ENCODE peak calls at places on chromosomes 11 and 22, in ten cellular contexts. Z is psoas muscle, X is colonic mucosa, A is Peyer's patch, R is IMR-90, H is mesenchymal stem cell, M is A549, P is PC-3, V is thyroid gland, J is neural progenitor cell. U is an unnamed sample.

GRCh38 chr11:126990716-126991480 is 9.7 kb downstream of the KIRREL3 start:
- DNase-seq in H (no peak), R (peak; percentile 40), J (no peak), X (no peak), A (no peak), M (no peak), P (no peak), Z (no peak), V (no peak), U (no peak)

GRCh38 chr22:41987276-41987675 is 11.3 kb upstream of the WBP2NL start:
- DNase-seq in Z (no peak), X (no peak), A (peak; percentile 26), R (no peak), V (no peak), M (no peak), P (no peak), H (no peak), J (no peak), U (no peak)

GRCh38 chr11:35163209-35163608 is 24.2 kb downstream of the CD44 start:
- DNase-seq in H (peak; percentile 55), M (peak; percentile 48), J (no peak), A (no peak), V (no peak), Z (no peak), R (no peak), P (peak; percentile 67), X (no peak), U (no peak)

GRCh38 chr11:23573430-23573829 is 713.2 kb upstream of the CCDC179 start:
- DNase-seq in X (no peak), R (peak; percentile 22), Z (no peak), M (no peak), V (no peak), A (no peak), J (no peak), P (no peak), H (no peak), U (no peak)

GRCh38 chr11:1043563-1044096 is 7.1 kb upstream of the MUC6 start:
- DNase-seq in P (no peak), V (peak; percentile 96), X (no peak), R (no peak), J (no peak), Z (peak; percentile 7), A (no peak), M (no peak), H (no peak), U (peak; percentile 22)

GRCh38 chr11:6544921-6545850 is 48.1 kb downstream of the DNHD1 start:
- DNase-seq in J (no peak), H (no peak), P (no peak), M (no peak), X (no peak), R (peak; percentile 51), Z (no peak), A (no peak), V (peak; percentile 77), U (no peak)

GRCh38 chr11:32830796-32831195 is 1.1 kb downstream of the PRRG4 start:
- DNase-seq in V (no peak), P (no peak), R (no peak), J (no peak), M (no peak), Z (no peak), A (no peak), H (no peak), X (no peak), U (no peak)

GRCh38 chr11:121099885-121100284 is 1.2 kb upstream of the TECTA start:
- DNase-seq in A (no peak), P (peak; percentile 68), Z (no peak), V (no peak), R (peak; percentile 64), X (no peak), M (no peak), J (no peak), H (peak; percentile 52), U (no peak)

GRCh38 chr11:45646275-45646970 is 19.0 kb downstream of the CHST1 start:
- DNase-seq in Z (no peak), H (peak; percentile 46), R (peak; percentile 22), P (peak; percentile 27), V (no peak), X (no peak), M (peak; percentile 17), A (no peak), J (peak; percentile 36), U (no peak)

GRCh38 chr11:4368286-4368685 is at the start of gene OR52B4:
- DNase-seq in J (no peak), P (no peak), H (no peak), M (no peak), X (no peak), Z (no peak), A (no peak), R (no peak), V (no peak), U (no peak)

GRCh38 chr11:18563090-18563730 is 25.3 kb downstream of the UEVLD start:
- DNase-seq in Z (no peak), J (no peak), V (no peak), A (no peak), H (no peak), P (no peak), M (no peak), R (no peak), X (no peak), U (no peak)

GRCh38 chr11:33899383-33900037 is 7.6 kb upstream of the LMO2 start:
- DNase-seq in J (peak; percentile 29), R (peak; percentile 66), H (peak; percentile 77), A (peak; percentile 78), M (peak; percentile 31), P (peak; percentile 80), X (peak; percentile 64), V (peak; percentile 72), Z (peak; percentile 81), U (no peak)

GRCh38 chr11:117414724-117415123 is 87.1 kb downstream of the CEP164 start:
- DNase-seq in J (no peak), A (peak; percentile 8), P (no peak), V (no peak), R (no peak), Z (no peak), H (no peak), M (no peak), X (no peak), U (no peak)

GRCh38 chr11:61575886-61576516 is 4.9 kb downstream of the SYT7 start:
- DNase-seq in H (no peak), V (no peak), R (no peak), J (no peak), Z (no peak), P (no peak), A (no peak), X (no peak), M (no peak), U (no peak)

GRCh38 chr11:36015806-36016205 is 71.9 kb downstream of the LDLRAD3 start:
- DNase-seq in M (no peak), Z (peak; percentile 56), R (no peak), J (no peak), H (no peak), X (no peak), P (no peak), A (no peak), V (peak; percentile 13), U (no peak)

DNA sequence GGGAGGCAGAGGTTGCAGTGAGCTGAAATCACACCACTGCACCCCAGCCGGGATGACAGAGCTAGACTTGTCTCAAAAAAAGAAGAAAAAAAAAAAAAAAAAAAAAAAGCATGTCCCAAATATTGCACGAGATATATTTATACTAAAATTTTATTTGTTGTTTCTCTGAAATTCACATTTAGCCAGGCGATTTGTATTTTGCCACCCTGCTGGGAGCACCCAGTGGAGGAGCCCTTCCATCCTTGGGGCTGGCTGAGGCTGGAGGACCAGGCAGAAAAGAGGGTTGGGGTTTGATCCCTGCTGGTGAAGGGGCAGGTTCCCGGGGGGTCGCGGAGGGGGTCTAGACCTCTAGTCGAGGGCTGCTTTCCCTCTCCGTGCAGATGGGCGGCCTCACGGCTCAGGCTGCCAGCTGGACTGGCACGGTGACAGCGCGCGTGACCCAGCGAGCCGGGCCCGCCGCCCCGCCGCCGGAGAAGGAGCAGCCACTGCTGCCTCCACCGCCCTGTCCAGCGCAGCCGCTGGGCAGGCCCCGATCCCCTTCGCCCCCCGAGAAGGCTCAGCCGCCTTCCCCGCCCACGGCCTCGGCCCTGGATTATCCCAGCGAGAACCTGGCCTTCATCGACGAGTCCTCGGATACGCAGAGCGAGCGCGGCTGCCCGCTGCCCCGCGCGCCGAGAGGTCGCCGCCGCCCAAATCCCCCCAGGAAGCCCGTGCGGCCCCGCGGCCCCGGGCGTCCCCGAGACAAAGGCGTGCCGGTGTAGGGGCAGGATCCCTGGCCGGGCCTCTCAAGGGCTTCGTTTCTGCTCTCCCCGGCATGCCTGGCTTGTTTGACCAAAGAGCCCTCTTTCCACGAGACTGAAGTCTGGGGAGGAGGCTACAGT is 952 bp upstream of the CATSPERZ start:
- DNase-seq in J (peak; percentile 57), Z (peak; percentile 73), X (peak; percentile 65), M (no peak), R (no peak), V (peak; percentile 83), P (no peak), A (no peak), H (no peak), U (peak; percentile 75)
- H3K4me3 ChIP-seq in J (peak overlapping the region; percentile 40), Z (peak overlapping the region; percentile 67), X (peak overlapping the region; percentile 27), M (no peak overlapping the region), R (peak overlapping the region; percentile 7), V (peak overlapping the region; percentile 40), P (peak overlapping the region; percentile 64), A (peak overlapping the region; percentile 36), H (peak overlapping the region; percentile 67), U (no peak overlapping the region)

GRCh38 chr11:88170680-88171079 is 4.6 kb downstream of the RAB38 start:
- DNase-seq in M (no peak), R (no peak), P (no peak), J (no peak), A (no peak), V (no peak), X (no peak), Z (no peak), H (no peak), U (no peak)
- H3K4me1 ChIP-seq in M (no peaks in the 10 kb centered on the region), R (peaks cover 2% of the 10 kb centered on the region), P (no peaks in the 10 kb centered on the region), J (peaks cover 2% of the 10 kb centered on the region), A (peaks cover 7% of the 10 kb centered on the region), V (peaks cover 12% of the 10 kb centered on the region), X (no peaks in the 10 kb centered on the region), Z (no peaks in the 10 kb centered on the region), H (peaks cover 6% of the 10 kb centered on the region), U (no peaks in the 10 kb centered on the region)

DNA sequence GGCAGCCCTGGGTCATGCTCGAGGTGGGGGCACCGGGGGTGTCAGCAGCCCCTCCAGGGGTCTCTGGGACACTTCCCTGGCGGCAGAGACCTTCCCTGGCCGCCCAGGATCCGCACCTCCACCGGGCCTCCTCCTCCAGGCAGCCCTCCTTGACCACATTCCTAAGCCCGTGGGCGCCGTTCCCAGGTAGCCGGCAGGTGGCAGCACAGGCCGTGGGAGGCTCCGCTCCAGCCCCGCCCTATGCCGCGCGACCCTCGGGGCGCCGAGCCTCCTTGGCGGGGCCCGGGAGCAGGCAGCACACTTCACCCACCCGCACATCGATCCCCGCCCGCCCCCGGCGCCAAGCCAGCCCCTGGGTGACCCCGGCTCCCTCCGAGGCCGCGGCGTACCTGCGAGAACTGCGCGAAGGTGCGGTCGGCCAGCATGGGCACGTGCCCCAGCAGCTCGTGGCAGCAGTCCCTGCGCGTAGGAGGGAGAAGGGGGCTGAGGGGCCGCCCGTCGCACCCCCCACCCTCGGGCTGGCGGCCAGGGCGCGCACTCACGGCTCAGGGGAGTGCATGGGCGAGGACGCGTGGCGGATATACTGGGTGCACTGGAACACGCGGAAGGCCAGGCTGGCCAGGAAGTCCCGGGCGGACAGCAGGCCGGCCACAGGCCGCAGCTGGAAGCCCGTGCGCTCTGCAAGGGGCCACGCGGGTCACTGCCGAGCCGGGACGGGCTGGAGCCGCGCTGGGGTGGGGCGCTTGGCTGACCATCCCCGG is 5.3 kb upstream of the INS start:
- DNase-seq in V (peak; percentile 52), A (no peak), H (no peak), M (peak; percentile 42), P (peak; percentile 52), X (peak; percentile 42), Z (no peak), R (no peak), J (peak; percentile 67), U (peak; percentile 36)
- H3K4me3 ChIP-seq in V (peak overlapping the region; percentile 8), A (peak overlapping the region; percentile 26), H (no peak overlapping the region), M (no peak overlapping the region), P (no peak overlapping the region), X (peak overlapping the region; percentile 21), Z (peak overlapping the region; percentile 49), R (no peak overlapping the region), J (no peak overlapping the region), U (no peak overlapping the region)

GRCh38 chr22:44033689-44034088 is 9.6 kb downstream of the PARVB start:
- DNase-seq in Z (peak; percentile 40), P (no peak), J (no peak), M (no peak), V (no peak), X (no peak), A (no peak), R (peak; percentile 75), H (peak; percentile 21), U (no peak)
- H3K4me1 ChIP-seq in Z (peaks cover 85% of the 10 kb centered on the region), P (peaks cover 7% of the 10 kb centered on the region), J (no peaks in the 10 kb centered on the region), M (peaks cover 38% of the 10 kb centered on the region), V (peaks cover 25% of the 10 kb centered on the region), X (no peaks in the 10 kb centered on the region), A (peaks cover 6% of the 10 kb centered on the region), R (peaks cover 10% of the 10 kb centered on the region), H (peaks cover 6% of the 10 kb centered on the region), U (peaks cover 3% of the 10 kb centered on the region)